ENCODE peak calls at places on chromosomes 7 and 10, in five cellular contexts. J is IMR-90, I is lower leg skin, K is fibroblast of the aortic adventitia, Y is Calu3. G is an unnamed sample.

GRCh38 chr7:77200542-77200941 is 923 bp upstream of the FGL2 start:
- DNase-seq in I (no peak), Y (no peak), K (no peak), J (no peak), G (no peak)

GRCh38 chr7:25952277-25953057 is 199.5 kb upstream of the NFE2L3 start:
- DNase-seq in I (no peak), K (no peak), Y (peak; percentile 73), J (no peak), G (no peak)

GRCh38 chr10:132986076-132986475 is 43.7 kb upstream of the CFAP46 start:
- DNase-seq in Y (no peak), I (no peak), K (no peak), J (no peak), G (no peak)

GRCh38 chr10:67657775-67658174 is 38.2 kb downstream of the CTNNA3 start:
- DNase-seq in K (no peak), I (no peak), Y (no peak), J (no peak), G (no peak)

GRCh38 chr10:75407716-75408511 is 6.3 kb upstream of the ZNF503 start:
- DNase-seq in Y (no peak), I (no peak), J (no peak), K (peak; percentile 60), G (peak; percentile 51)

GRCh38 chr7:105141068-105141467 is 127.1 kb downstream of the KMT2E start:
- DNase-seq in Y (no peak), J (peak; percentile 54), K (peak; percentile 72), I (no peak), G (peak; percentile 40)

GRCh38 chr7:33806284-33807157 is 98.8 kb upstream of the BMPER start:
- DNase-seq in J (peak; percentile 10), I (no peak), Y (no peak), K (peak; percentile 81), G (peak; percentile 47)

GRCh38 chr10:123583639-123584418 is 82.3 kb upstream of the GPR26 start:
- DNase-seq in J (peak; percentile 21), I (peak; percentile 76), Y (peak; percentile 77), K (peak; percentile 94), G (peak; percentile 72)

GRCh38 chr7:91491868-91492267 is 227.6 kb downstream of the FZD1 start:
- DNase-seq in K (peak; percentile 43), I (no peak), Y (no peak), J (no peak), G (no peak)

GRCh38 chr7:139873593-139874374 is 44.7 kb downstream of the TBXAS1 start:
- DNase-seq in J (no peak), Y (no peak), K (no peak), I (no peak), G (no peak)

GRCh38 chr7:95472521-95473160 is 13.1 kb upstream of the ASB4 start:
- DNase-seq in I (no peak), Y (no peak), J (peak; percentile 3), K (peak; percentile 40), G (peak; percentile 36)

DNA sequence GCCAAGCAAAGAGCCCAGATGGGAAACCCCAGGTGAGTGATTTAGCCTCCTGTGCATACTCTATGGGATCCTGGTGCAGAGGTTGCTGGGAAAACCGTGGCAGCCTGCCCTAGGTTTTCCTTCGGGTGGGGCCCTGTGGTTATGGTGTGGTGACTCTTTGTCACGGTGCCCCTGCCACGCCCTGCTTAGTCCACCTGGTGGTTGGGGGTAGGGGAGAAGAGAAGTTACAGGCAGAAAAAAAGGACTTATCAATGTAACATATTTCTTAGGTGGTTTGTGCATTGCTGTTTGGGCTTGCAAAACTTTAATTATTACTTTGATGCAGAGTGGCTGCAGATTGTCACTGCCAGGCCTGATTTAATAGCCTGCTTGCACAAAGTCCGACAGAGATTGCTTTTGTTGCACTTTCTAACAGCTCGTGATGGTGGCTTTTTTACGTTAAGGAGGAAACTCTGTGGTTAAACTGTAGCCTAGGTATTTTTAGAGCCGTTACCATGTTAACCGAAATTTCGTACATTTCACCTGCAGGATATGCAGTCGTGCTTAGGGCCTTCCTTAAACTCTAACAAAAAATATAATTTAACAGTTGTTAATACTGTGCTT is 197.4 kb downstream of the RNLS start:
- DNase-seq in Y (peak; percentile 86), K (no peak), I (peak; percentile 35), J (no peak), G (peak; percentile 90)
- TF ChIP-seq CTCF in Y (no peak), K (no peak), I (no peak), J (no peak), G (peak; percentile 15)

DNA sequence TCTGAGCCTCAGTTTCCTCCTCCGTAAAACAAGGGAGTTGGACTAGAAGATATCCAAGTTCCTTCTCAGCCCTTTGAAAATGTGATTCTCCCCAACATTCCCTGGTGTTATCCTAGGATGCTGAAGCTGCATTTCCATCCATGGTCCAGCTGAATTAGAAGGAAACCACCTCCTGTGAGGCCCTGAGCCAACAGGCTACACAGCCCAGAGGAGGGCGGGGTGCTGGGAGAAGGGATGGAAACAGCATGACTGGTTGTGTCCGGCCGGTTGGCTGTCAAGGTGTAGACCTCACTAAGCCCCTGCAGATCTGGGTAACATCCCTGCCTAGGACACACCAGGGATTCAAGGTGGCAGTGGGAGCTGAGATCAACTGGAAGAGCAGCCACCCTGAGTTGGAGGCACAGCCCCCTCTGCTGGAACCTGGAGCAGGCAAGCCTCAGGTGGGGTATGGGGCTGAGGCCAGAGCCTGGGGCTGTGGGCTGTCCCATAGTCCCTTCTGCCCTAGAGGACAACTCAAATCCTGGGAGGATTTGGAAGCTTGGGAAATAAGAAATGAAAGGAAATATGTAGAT is 72.0 kb downstream of the PAX2 start:
- DNase-seq in Y (no peak), K (no peak), I (no peak), J (no peak), G (no peak)
- TF ChIP-seq CTCF in Y (no peak), K (no peak), I (no peak), J (no peak), G (no peak)

DNA sequence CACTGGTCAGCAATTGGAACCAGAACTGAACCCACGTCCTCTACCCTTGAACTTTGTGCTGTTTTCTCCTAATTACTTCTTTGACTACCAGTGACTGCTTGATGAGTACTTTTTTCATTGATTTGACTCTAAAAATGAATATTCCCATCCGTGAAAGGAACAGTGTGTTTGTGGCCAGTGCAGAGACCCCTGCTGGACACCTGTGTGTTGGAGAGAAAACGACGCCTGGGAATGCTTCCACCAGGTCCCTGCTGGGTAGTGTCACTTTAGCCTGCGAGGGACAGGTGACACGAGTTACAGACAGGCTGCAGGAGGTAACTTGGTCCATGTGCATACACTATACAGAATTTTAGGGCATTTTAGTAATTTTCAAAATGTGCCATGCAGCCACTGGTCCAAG is 6.8 kb upstream of the GJD4 start:
- DNase-seq in Y (peak; percentile 35), I (no peak), K (no peak), J (no peak), G (no peak)
- TF ChIP-seq CTCF in Y (peak; percentile 32), I (no peak), K (peak; percentile 51), J (peak; percentile 32), G (no peak)

GRCh38 chr10:71031601-71032000 is 143.2 kb upstream of the PCBD1 start:
- DNase-seq in K (no peak), Y (no peak), J (no peak), I (no peak), G (no peak)

GRCh38 chr10:71036279-71036535 is 147.8 kb upstream of the PCBD1 start:
- DNase-seq in I (no peak), Y (no peak), K (no peak), J (no peak), G (no peak)

GRCh38 chr10:71032887-71033286 is 144.5 kb upstream of the PCBD1 start:
- DNase-seq in Y (no peak), J (no peak), I (no peak), K (no peak), G (no peak)

GRCh38 chr10:71035511-71036278 is 147.3 kb upstream of the PCBD1 start:
- DNase-seq in J (no peak), K (no peak), I (no peak), Y (no peak), G (no peak)

GRCh38 chr10:71033396-71033980 is 145.1 kb upstream of the PCBD1 start:
- DNase-seq in J (no peak), I (no peak), Y (no peak), K (no peak), G (no peak)
- TF ChIP-seq CTCF in J (no peak), I (no peak), Y (no peak), K (no peak), G (no peak)

DNA sequence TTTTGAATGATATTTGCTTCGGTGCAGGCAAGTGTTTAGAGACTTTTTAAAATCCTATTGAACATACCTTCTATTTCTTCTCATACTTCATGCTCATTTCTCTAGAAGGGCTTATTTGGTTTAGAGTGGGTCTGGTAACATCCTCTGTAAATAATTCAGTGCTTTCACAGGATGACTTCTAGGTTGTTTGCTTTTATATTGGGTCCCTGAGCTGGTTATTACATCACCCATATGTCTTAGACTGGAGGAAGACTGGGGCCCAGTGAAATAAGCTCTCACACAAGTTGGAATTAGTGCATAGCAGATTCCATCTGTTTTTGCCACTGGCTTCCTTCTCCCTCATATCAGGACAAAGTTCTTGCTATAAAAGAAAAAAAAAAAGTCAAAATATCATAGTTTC is 6.5 kb downstream of the SUPV3L1 start:
- DNase-seq in Y (no peak), K (no peak), J (no peak), I (no peak), G (no peak)
- TF ChIP-seq CTCF in Y (no peak), K (no peak), J (no peak), I (no peak), G (no peak)

DNA sequence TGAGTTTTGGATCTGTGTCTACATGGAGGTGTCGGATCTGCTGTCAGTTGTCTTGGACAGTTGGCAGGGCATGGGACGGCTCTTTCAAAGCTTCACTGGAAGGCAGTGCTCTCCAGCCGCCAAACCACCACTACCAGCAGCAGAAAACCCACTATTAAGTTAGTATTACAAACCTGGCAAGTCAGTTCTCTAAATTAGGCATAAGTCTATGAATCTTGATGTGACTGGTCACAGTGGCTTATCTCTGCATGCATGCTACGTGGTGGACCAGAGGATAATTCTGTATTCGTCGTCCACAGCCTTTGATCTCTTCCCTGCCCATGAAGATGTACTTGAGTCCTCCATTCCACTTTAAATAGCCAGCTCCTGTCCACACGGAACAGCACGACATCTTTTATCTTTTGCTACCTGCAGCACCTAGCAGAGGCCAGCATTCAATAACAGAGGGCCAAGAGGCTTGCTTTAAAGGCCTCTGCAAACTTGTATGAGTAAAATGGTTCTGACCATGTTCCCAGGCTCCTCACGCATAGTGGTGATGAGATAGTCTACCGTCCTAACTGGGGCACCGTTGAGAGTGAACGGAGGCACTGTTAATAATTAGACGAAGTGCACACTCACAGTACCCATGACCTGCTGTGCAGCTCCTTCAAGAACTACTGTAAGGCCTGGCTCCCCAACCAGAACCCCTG is 836 bp downstream of the GPR146 start:
- DNase-seq in J (no peak), I (no peak), K (no peak), Y (no peak), G (no peak)
- TF ChIP-seq CTCF in J (no peak), I (no peak), K (no peak), Y (no peak), G (no peak)

GRCh38 chr10:80896959-80897358 is 359.3 kb downstream of the SH2D4B start:
- DNase-seq in I (no peak), K (no peak), Y (no peak), J (no peak), G (no peak)

GRCh38 chr10:80894339-80894791 is 356.7 kb downstream of the SH2D4B start:
- DNase-seq in K (no peak), J (no peak), Y (no peak), I (no peak), G (no peak)

GRCh38 chr10:80893256-80893655 is 355.6 kb downstream of the SH2D4B start:
- DNase-seq in K (no peak), J (no peak), Y (no peak), I (no peak), G (no peak)

GRCh38 chr10:80894797-80895467 is 357.2 kb downstream of the SH2D4B start:
- DNase-seq in J (no peak), I (no peak), K (no peak), Y (no peak), G (no peak)

GRCh38 chr10:80896076-80896475 is 358.4 kb downstream of the SH2D4B start:
- DNase-seq in I (no peak), J (no peak), Y (no peak), K (no peak), G (no peak)
- TF ChIP-seq CTCF in I (no peak), J (no peak), Y (no peak), K (no peak), G (no peak)

G was measured in epithelial cell of esophagus.